ENCODE peak calls at places on chromosomes 6 and 20, in seven cellular contexts. G is WTC11; E is NCI-H345; S is T-helper 17 cell; Y is ovary; J is CD4-positive, alpha-beta memory T cell; Z is GM04504. B is an unnamed sample.

GRCh38 chr6:21826031-21826430 is 232.5 kb downstream of the SOX4 start:
- DNase-seq in G (peak; percentile 38), E (no peak), S (no peak), Y (no peak), J (no peak), Z (no peak), B (no peak)

GRCh38 chr6:152942319-152942869 is 40.4 kb downstream of the FBXO5 start:
- DNase-seq in G (no peak), E (no peak), S (no peak), Y (no peak), J (no peak), Z (no peak), B (no peak)

GRCh38 chr6:135087403-135087802 is 32.8 kb upstream of the HBS1L start:
- DNase-seq in G (no peak), E (no peak), S (no peak), Y (no peak), J (no peak), Z (no peak), B (no peak)

GRCh38 chr6:163554663-163555062 is 140.1 kb downstream of the QKI start:
- DNase-seq in G (peak; percentile 75), E (no peak), S (peak; percentile 41), Y (no peak), J (peak; percentile 37), Z (peak; percentile 16), B (no peak)

GRCh38 chr6:1831030-1831429 is 221.3 kb downstream of the FOXC1 start:
- DNase-seq in G (no peak), E (no peak), S (no peak), Y (no peak), J (no peak), Z (no peak), B (no peak)

GRCh38 chr6:25727028-25727427 is 27.5 kb upstream of the SLC17A4 start:
- DNase-seq in G (no peak), E (no peak), S (no peak), Y (no peak), J (no peak), Z (no peak), B (no peak)

GRCh38 chr20:13638162-13638495 is 603 bp downstream of the TASP1 start:
- DNase-seq in G (no peak), E (peak; percentile 13), S (no peak), Y (no peak), J (no peak), Z (no peak), B (no peak)

GRCh38 chr20:47220161-47220582 is 136.3 kb downstream of the ZMYND8 start:
- DNase-seq in G (peak; percentile 67), E (peak; percentile 8), S (peak; percentile 38), Y (no peak), J (peak; percentile 29), Z (peak; percentile 3), B (no peak)

GRCh38 chr6:138428943-138429616 is 25.1 kb downstream of the HEBP2 start:
- DNase-seq in G (no peak), E (peak; percentile 25), S (no peak), Y (no peak), J (peak; percentile 47), Z (peak; percentile 26), B (no peak)

GRCh38 chr6:131727467-131727866 is 16.6 kb upstream of the CTAGE9 start:
- DNase-seq in G (no peak), E (no peak), S (no peak), Y (no peak), J (no peak), Z (no peak), B (no peak)

GRCh38 chr6:113644861-113645575 is 212.1 kb upstream of the MARCKS start:
- DNase-seq in G (no peak), E (no peak), S (no peak), Y (no peak), J (no peak), Z (peak; percentile 98), B (no peak)

GRCh38 chr6:143992285-143992684 is 15.8 kb downstream of the PLAGL1 start:
- DNase-seq in G (no peak), E (no peak), S (no peak), Y (no peak), J (no peak), Z (no peak), B (no peak)

GRCh38 chr6:74899416-74899815 is 306.4 kb downstream of the COL12A1 start:
- DNase-seq in G (no peak), E (no peak), S (no peak), Y (no peak), J (no peak), Z (peak; percentile 9), B (no peak)

GRCh38 chr20:59813948-59814834 is 119.2 kb downstream of the SYCP2 start:
- DNase-seq in G (no peak), E (no peak), S (no peak), Y (no peak), J (no peak), Z (no peak), B (no peak)

GRCh38 chr6:113903666-113904330 is 46.7 kb downstream of the MARCKS start:
- DNase-seq in G (no peak), E (no peak), S (no peak), Y (peak; percentile 62), J (no peak), Z (no peak), B (peak; percentile 32)

GRCh38 chr6:165729307-165729936 is 66.4 kb upstream of the PDE10A start:
- DNase-seq in G (peak; percentile 71), E (no peak), S (no peak), Y (no peak), J (no peak), Z (no peak), B (no peak)

GRCh38 chr6:108669673-108670072 is 109.0 kb downstream of the FOXO3 start:
- DNase-seq in G (no peak), E (no peak), S (no peak), Y (no peak), J (no peak), Z (no peak), B (no peak)

GRCh38 chr6:75331134-75331533 is 46.5 kb upstream of the TMEM30A start:
- DNase-seq in G (no peak), E (no peak), S (no peak), Y (no peak), J (no peak), Z (peak; percentile 76), B (no peak)

B was measured in left lung.